ENCODE peak calls at places on chromosomes 2 and 18, in eight cellular contexts. N is HepG2, P is cardiac muscle cell, O is left lung, F is SJCRH30, R is thyroid gland, J is heart left ventricle, I is heart right ventricle. B is an unnamed sample.

GRCh38 chr18:60020107-60020925 is 120.5 kb downstream of the PMAIP1 start:
- DNase-seq in O (no peak), P (no peak), J (no peak), R (peak; percentile 78), F (no peak), N (no peak), I (no peak), B (no peak)

GRCh38 chr2:238517209-238517608 is 90.5 kb downstream of the ASB1 start:
- DNase-seq in J (no peak), R (no peak), P (no peak), N (no peak), I (no peak), O (no peak), F (no peak), B (no peak)

GRCh38 chr2:40168546-40168945 is 283.3 kb downstream of the SLC8A1 start:
- DNase-seq in F (no peak), O (no peak), R (no peak), P (no peak), J (no peak), I (no peak), N (no peak), B (no peak)

GRCh38 chr2:175363719-175364118 is 182.2 kb upstream of the ATP5MC3 start:
- DNase-seq in I (no peak), O (no peak), R (no peak), P (no peak), F (no peak), J (no peak), N (no peak), B (no peak)

GRCh38 chr2:168915433-168916328 is 14.6 kb downstream of the G6PC2 start:
- DNase-seq in P (no peak), O (no peak), J (no peak), N (no peak), R (no peak), F (no peak), I (no peak), B (no peak)

GRCh38 chr2:229980440-229981184 is 58.3 kb downstream of the FBXO36 start:
- DNase-seq in I (peak; percentile 45), J (peak; percentile 35), P (peak; percentile 49), N (no peak), O (no peak), F (no peak), R (peak; percentile 41), B (no peak)

GRCh38 chr18:49931760-49932159 is 118.4 kb upstream of the ACAA2 start:
- DNase-seq in I (no peak), R (no peak), J (no peak), P (no peak), O (no peak), N (no peak), F (no peak), B (no peak)

GRCh38 chr2:238690673-238690965 is 157.3 kb upstream of the TWIST2 start:
- DNase-seq in J (no peak), N (no peak), I (no peak), P (no peak), O (no peak), R (no peak), F (no peak), B (no peak)

GRCh38 chr18:32310119-32310518 is 120.3 kb downstream of the MEP1B start:
- DNase-seq in F (no peak), P (no peak), R (no peak), J (no peak), O (no peak), I (no peak), N (no peak), B (no peak)

GRCh38 chr2:149160701-149161217 is 122.3 kb downstream of the LYPD6B start:
- DNase-seq in O (no peak), J (no peak), F (peak; percentile 85), I (no peak), R (no peak), N (no peak), P (peak; percentile 29), B (no peak)

GRCh38 chr2:36355157-36355889 is at the start of gene CRIM1:
- DNase-seq in N (peak; percentile 79), I (peak; percentile 93), P (peak; percentile 88), O (peak; percentile 91), F (peak; percentile 91), R (peak; percentile 90), J (peak; percentile 94), B (no peak)

GRCh38 chr2:119383410-119384140 is 16.8 kb downstream of the DBI start:
- DNase-seq in F (no peak), P (peak; percentile 15), R (peak; percentile 83), J (no peak), O (no peak), N (no peak), I (no peak), B (no peak)

GRCh38 chr2:88942793-88943192 is 251.3 kb downstream of the RPIA start:
- DNase-seq in P (no peak), J (no peak), N (no peak), O (no peak), R (no peak), F (no peak), I (no peak), B (no peak)

GRCh38 chr18:22865354-22866116 is 67.6 kb upstream of the RBBP8 start:
- DNase-seq in N (no peak), P (no peak), J (no peak), I (no peak), R (no peak), F (no peak), O (no peak), B (no peak)

GRCh38 chr2:134333646-134334189 is 79.8 kb downstream of the MGAT5 start:
- DNase-seq in J (peak; percentile 48), O (no peak), I (peak; percentile 57), R (no peak), N (no peak), P (no peak), F (no peak), B (no peak)

GRCh38 chr2:160408575-160409291 is 84.9 kb downstream of the RBMS1 start:
- DNase-seq in J (no peak), F (no peak), O (no peak), R (peak; percentile 2), I (no peak), P (no peak), N (no peak), B (no peak)

GRCh38 chr2:180539541-180539940 is 440.9 kb upstream of the UBE2E3 start:
- DNase-seq in P (no peak), I (no peak), R (no peak), N (no peak), F (no peak), O (no peak), J (no peak), B (no peak)

GRCh38 chr2:154537845-154538244 is 160.7 kb upstream of the KCNJ3 start:
- DNase-seq in F (no peak), J (peak; percentile 29), P (no peak), R (no peak), O (no peak), N (no peak), I (peak; percentile 23), B (no peak)

GRCh38 chr2:174121612-174122011 is 126.7 kb downstream of the OLA1 start:
- DNase-seq in I (no peak), R (no peak), F (no peak), O (no peak), P (no peak), J (no peak), N (no peak), B (no peak)

GRCh38 chr2:219769044-219770030 is 141.9 kb downstream of the SLC4A3 start:
- DNase-seq in N (no peak), P (no peak), R (no peak), O (no peak), J (peak; percentile 84), I (peak; percentile 82), F (no peak), B (no peak)

GRCh38 chr18:22983175-22983574 is 50.0 kb downstream of the RBBP8 start:
- DNase-seq in J (no peak), N (peak; percentile 30), P (peak; percentile 29), O (no peak), R (no peak), I (no peak), F (no peak), B (no peak)

GRCh38 chr2:101057051-101057933 is 55.2 kb downstream of the RPL31 start:
- DNase-seq in J (no peak), R (no peak), F (no peak), O (no peak), I (no peak), P (no peak), N (no peak), B (no peak)

GRCh38 chr2:179677148-179677688 is 184.2 kb downstream of the ZNF385B start:
- DNase-seq in P (peak; percentile 48), I (no peak), J (no peak), F (no peak), N (no peak), R (no peak), O (no peak), B (no peak)

GRCh38 chr2:240247868-240248820 is 107.7 kb upstream of the OTOS start:
- DNase-seq in N (no peak), J (no peak), I (no peak), P (no peak), F (peak; percentile 87), O (peak; percentile 61), R (no peak), B (no peak)

GRCh38 chr2:183248866-183249567 is 124.8 kb downstream of the NUP35 start:
- DNase-seq in F (no peak), O (no peak), I (no peak), J (no peak), R (no peak), N (peak; percentile 15), P (peak; percentile 36), B (no peak)

GRCh38 chr2:45902379-45902778 is 250.9 kb downstream of the PRKCE start:
- DNase-seq in O (no peak), N (no peak), F (no peak), J (no peak), P (no peak), I (no peak), R (no peak), B (no peak)
- H3K4me1 ChIP-seq in O (peaks cover 28% of the 10 kb centered on the region), N (peaks cover 9% of the 10 kb centered on the region), F (peaks cover 14% of the 10 kb centered on the region), J (no peaks in the 10 kb centered on the region), P (no peaks in the 10 kb centered on the region), I (peaks cover 36% of the 10 kb centered on the region), R (peaks cover 8% of the 10 kb centered on the region), B (no peaks in the 10 kb centered on the region)

GRCh38 chr2:156490467-156490840 is 54.3 kb downstream of the GPD2 start:
- DNase-seq in N (no peak), P (no peak), O (no peak), J (no peak), I (no peak), F (no peak), R (no peak), B (no peak)
- H3K27ac ChIP-seq in N (no peak overlapping the region), P (no peak overlapping the region), O (no peak overlapping the region), J (no peak overlapping the region), I (no peak overlapping the region), F (no peak overlapping the region), R (no peak overlapping the region), B (no peak overlapping the region)

DNA sequence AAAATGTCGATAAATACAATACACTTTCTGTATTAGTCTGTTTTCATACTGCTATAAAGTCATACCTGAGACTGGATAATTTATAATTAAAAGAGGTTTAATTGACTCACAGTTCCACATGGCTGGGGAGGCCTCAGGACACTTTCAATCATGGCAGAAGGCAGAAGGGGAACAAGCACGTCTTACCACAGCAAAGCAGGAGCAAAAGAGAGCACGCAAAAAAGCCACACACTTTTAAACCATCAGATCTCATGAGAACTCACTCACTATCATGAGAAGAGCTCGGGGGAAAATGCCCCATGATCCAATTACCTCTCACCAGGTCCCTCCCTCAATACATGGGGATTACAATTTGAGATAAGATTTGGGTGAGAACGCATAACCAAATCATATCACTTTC is 256.7 kb downstream of the ANAPC1 start:
- DNase-seq in F (no peak), O (no peak), R (no peak), J (no peak), N (no peak), I (no peak), P (no peak), B (no peak)
- H3K4me1 ChIP-seq in F (no peaks in the 10 kb centered on the region), O (peaks cover 46% of the 10 kb centered on the region), R (peaks cover 15% of the 10 kb centered on the region), J (no peaks in the 10 kb centered on the region), N (no peaks in the 10 kb centered on the region), I (peaks cover 28% of the 10 kb centered on the region), P (no peaks in the 10 kb centered on the region), B (no peaks in the 10 kb centered on the region)

GRCh38 chr18:48662021-48662661 is 123.3 kb downstream of the CTIF start:
- DNase-seq in P (peak; percentile 58), R (peak; percentile 48), I (no peak), O (no peak), N (peak; percentile 70), J (peak; percentile 5), F (peak; percentile 16), B (no peak)
- H3K27ac ChIP-seq in P (peak overlapping the region; percentile 56), R (no peak overlapping the region), I (no peak overlapping the region), O (peak overlapping the region; percentile 42), N (peak overlapping the region; percentile 35), J (no peak overlapping the region), F (no peak overlapping the region), B (no peak overlapping the region)